ENCODE peak calls at places on chromosomes 13 and 19, in ten cellular contexts. D is adrenal gland, Y is colonic mucosa, U is Peyer's patch, Z is tibial artery, E is H1, X is hepatocyte, Q is ascending aorta, M is thoracic aorta, G is uterus. T is an unnamed sample. For H3K4me1, the result is how much of the 10 kb centered on the place peaks cover.

GRCh38 chr13:49253310-49253709 is 5.6 kb downstream of the CDADC1 start:
- DNase-seq in D (no peak), Y (no peak), U (no peak), Z (no peak), E (no peak), X (no peak), Q (no peak), M (no peak), G (no peak), T (no peak)

GRCh38 chr19:38362076-38362945 is 12.1 kb upstream of the PSMD8 start:
- DNase-seq in D (peak), Y (peak), U (peak), Z (peak), E (peak), X (peak), Q (peak), M (no peak), G (peak), T (peak)

GRCh38 chr13:111967572-111968201 is 99.3 kb upstream of the SOX1 start:
- DNase-seq in D (no peak), Y (no peak), U (no peak), Z (no peak), E (no peak), X (no peak), Q (no peak), M (no peak), G (no peak), T (no peak)

GRCh38 chr13:29496241-29496712 is 99.2 kb downstream of the SLC7A1 start:
- DNase-seq in D (no peak), Y (no peak), U (no peak), Z (no peak), E (no peak), X (no peak), Q (peak), M (no peak), G (peak), T (no peak)

GRCh38 chr13:36850790-36851438 is 31.9 kb downstream of the RFXAP start:
- DNase-seq in D (no peak), Y (peak), U (no peak), Z (no peak), E (peak), X (no peak), Q (no peak), M (no peak), G (no peak), T (no peak)

GRCh38 chr13:91381371-91381770 is 17.1 kb upstream of the GPC5 start:
- DNase-seq in D (no peak), Y (no peak), U (no peak), Z (no peak), E (no peak), X (peak), Q (no peak), M (no peak), G (no peak), T (no peak)

GRCh38 chr13:71798723-71799122 is 68.3 kb downstream of the DACH1 start:
- DNase-seq in D (no peak), Y (no peak), U (no peak), Z (no peak), E (no peak), X (no peak), Q (no peak), M (no peak), G (no peak), T (no peak)

GRCh38 chr13:34065915-34066314 is 248.0 kb downstream of the RFC3 start:
- DNase-seq in D (no peak), Y (no peak), U (no peak), Z (no peak), E (no peak), X (peak), Q (no peak), M (no peak), G (no peak), T (no peak)

GRCh38 chr13:109647699-109648098 is 138.7 kb downstream of the IRS2 start:
- DNase-seq in D (no peak), Y (no peak), U (no peak), Z (no peak), E (no peak), X (no peak), Q (no peak), M (no peak), G (no peak), T (no peak)

GRCh38 chr13:114143806-114144605 is 11.6 kb upstream of the RASA3 start:
- DNase-seq in D (no peak), Y (no peak), U (peak), Z (no peak), E (peak), X (peak), Q (no peak), M (no peak), G (no peak), T (peak)

GRCh38 chr19:6529937-6530384 is 865 bp upstream of the TNFSF9 start:
- DNase-seq in D (no peak), Y (no peak), U (no peak), Z (no peak), E (no peak), X (no peak), Q (no peak), M (no peak), G (no peak), T (no peak)
- H3K4me3 ChIP-seq in D (no peak), Y (peak), U (peak), Z (peak), E (no peak), X (peak), Q (peak), M (peak), G (no peak), T (no peak)

GRCh38 chr13:74077847-74078246 is 56.4 kb downstream of the KLF12 start:
- DNase-seq in D (no peak), Y (no peak), U (no peak), Z (no peak), E (no peak), X (no peak), Q (no peak), M (no peak), G (no peak), T (no peak)

GRCh38 chr13:74077375-74077774 is 56.8 kb downstream of the KLF12 start:
- DNase-seq in D (no peak), Y (no peak), U (no peak), Z (no peak), E (no peak), X (no peak), Q (no peak), M (no peak), G (no peak), T (no peak)

GRCh38 chr13:74084375-74084902 is 49.8 kb downstream of the KLF12 start:
- DNase-seq in D (no peak), Y (no peak), U (no peak), Z (no peak), E (no peak), X (no peak), Q (no peak), M (no peak), G (no peak), T (no peak)

GRCh38 chr13:74082741-74083160 is 51.5 kb downstream of the KLF12 start:
- DNase-seq in D (no peak), Y (no peak), U (no peak), Z (no peak), E (no peak), X (peak), Q (no peak), M (no peak), G (no peak), T (no peak)

DNA sequence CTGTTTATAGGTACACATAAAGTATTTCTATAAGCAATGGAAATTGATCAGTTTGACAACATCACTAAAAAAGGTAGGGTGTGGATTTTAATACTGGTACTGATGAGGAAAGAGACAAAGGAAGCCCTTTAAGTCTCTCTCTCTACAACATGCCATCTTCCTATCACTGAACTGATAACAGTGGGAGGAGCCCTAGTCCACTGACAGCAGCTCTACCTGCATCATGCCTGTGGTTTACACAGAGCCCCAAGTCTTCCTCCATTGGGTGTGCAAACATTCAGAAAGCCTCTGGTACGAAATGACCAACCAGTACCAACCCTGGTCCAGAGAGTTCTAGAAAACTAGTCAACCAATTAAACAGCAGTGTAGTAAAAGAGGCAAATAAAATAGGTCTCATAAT is 53.4 kb downstream of the KLF12 start:
- DNase-seq in D (no peak), Y (no peak), U (no peak), Z (no peak), E (no peak), X (no peak), Q (no peak), M (no peak), G (no peak), T (no peak)
- H3K4me1 ChIP-seq in D (under half), Y (under half), U (under half), Z (under half), E (under half), X (under half), Q (under half), M (under half), G (under half), T (under half)

GRCh38 chr19:19032420-19033175 is 719 bp downstream of the SUGP2 start:
- DNase-seq in D (peak), Y (peak), U (no peak), Z (peak), E (peak), X (peak), Q (peak), M (peak), G (peak), T (peak)
- TF ChIP-seq CTCF in D (no peak), Y (no peak), U (no peak), Z (no peak), E (no peak), X (no peak), Q (no peak), M (no peak), G (no peak), T (no peak)

GRCh38 chr19:50215820-50216219 is 12.4 kb downstream of the MYH14 start:
- DNase-seq in D (no peak), Y (no peak), U (no peak), Z (no peak), E (no peak), X (no peak), Q (no peak), M (no peak), G (no peak), T (no peak)
- H3K4me3 ChIP-seq in D (no peak), Y (no peak), U (no peak), Z (no peak), E (no peak), X (no peak), Q (no peak), M (no peak), G (no peak), T (no peak)

GRCh38 chr13:46622013-46622917 is 69.3 kb downstream of the LRCH1 start:
- DNase-seq in D (no peak), Y (no peak), U (no peak), Z (no peak), E (no peak), X (no peak), Q (no peak), M (no peak), G (no peak), T (no peak)

GRCh38 chr13:46617885-46618284 is 64.9 kb downstream of the LRCH1 start:
- DNase-seq in D (no peak), Y (no peak), U (no peak), Z (no peak), E (no peak), X (no peak), Q (no peak), M (no peak), G (no peak), T (no peak)

GRCh38 chr13:46621133-46621532 is 68.2 kb downstream of the LRCH1 start:
- DNase-seq in D (no peak), Y (no peak), U (no peak), Z (no peak), E (no peak), X (no peak), Q (no peak), M (no peak), G (no peak), T (no peak)

GRCh38 chr13:46617382-46617781 is 64.4 kb downstream of the LRCH1 start:
- DNase-seq in D (no peak), Y (no peak), U (no peak), Z (no peak), E (no peak), X (no peak), Q (no peak), M (no peak), G (peak), T (no peak)

DNA sequence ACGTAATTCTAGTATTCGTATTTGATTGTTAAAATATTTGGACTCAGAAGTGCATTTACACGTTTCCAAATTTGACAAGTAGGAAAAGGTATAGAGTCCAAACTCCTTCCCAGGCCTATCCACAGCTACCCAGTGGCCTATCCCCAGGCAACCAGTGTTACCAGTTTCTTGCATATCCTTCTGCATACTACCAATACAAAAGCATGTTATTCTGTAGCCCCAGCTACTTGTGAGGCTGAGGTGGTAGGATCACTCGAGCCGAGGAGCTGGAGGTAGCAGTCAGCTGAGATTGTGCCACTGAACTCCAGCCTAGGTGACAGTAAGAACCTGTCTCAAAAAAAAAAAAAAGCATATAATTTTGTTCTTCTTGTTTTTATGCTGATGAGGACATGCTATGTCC is 67.1 kb downstream of the LRCH1 start:
- DNase-seq in D (no peak), Y (no peak), U (no peak), Z (no peak), E (no peak), X (no peak), Q (no peak), M (no peak), G (no peak), T (no peak)
- H3K4me1 ChIP-seq in D (under half), Y (under half), U (under half), Z (half or more), E (under half), X (half or more), Q (under half), M (half or more), G (under half), T (under half)

GRCh38 chr19:57191141-57192063 is at the start of gene ZNF264:
- DNase-seq in D (peak), Y (peak), U (peak), Z (peak), E (peak), X (peak), Q (peak), M (peak), G (peak), T (peak)
- TF ChIP-seq CTCF in D (no peak), Y (no peak), U (no peak), Z (no peak), E (no peak), X (peak), Q (no peak), M (no peak), G (no peak), T (no peak)

DNA sequence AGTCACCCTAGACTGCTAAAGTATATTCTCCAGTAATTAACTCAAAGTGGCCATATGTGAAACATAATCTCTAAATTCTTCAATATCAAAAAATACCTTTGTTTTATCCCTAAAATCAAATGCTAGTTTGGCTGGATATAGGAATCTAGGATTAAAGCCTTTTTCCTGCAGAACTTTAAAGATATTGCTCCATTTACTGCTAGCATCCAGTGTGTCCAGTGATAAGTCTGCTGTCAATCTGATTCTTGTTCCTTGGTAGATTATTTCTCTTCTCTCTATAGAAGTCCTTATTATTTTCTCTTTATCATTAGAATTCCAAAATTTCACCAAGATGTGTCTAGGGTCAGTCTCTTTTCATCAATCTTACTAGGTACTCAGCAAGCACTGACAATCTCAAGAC is 384.6 kb downstream of the FGF14 start:
- DNase-seq in D (no peak), Y (no peak), U (no peak), Z (no peak), E (no peak), X (no peak), Q (no peak), M (no peak), G (no peak), T (no peak)
- H3K4me3 ChIP-seq in D (no peak), Y (no peak), U (no peak), Z (no peak), E (no peak), X (no peak), Q (no peak), M (no peak), G (no peak), T (no peak)

GRCh38 chr19:18945297-18945696 is 4.3 kb upstream of the HOMER3 start:
- DNase-seq in D (no peak), Y (no peak), U (no peak), Z (no peak), E (no peak), X (no peak), Q (no peak), M (no peak), G (no peak), T (no peak)

GRCh38 chr19:18946918-18947317 is 5.9 kb upstream of the HOMER3 start:
- DNase-seq in D (no peak), Y (no peak), U (no peak), Z (no peak), E (no peak), X (no peak), Q (no peak), M (no peak), G (no peak), T (no peak)

GRCh38 chr19:18948976-18949356 is 7.9 kb upstream of the HOMER3 start:
- DNase-seq in D (no peak), Y (no peak), U (no peak), Z (no peak), E (no peak), X (no peak), Q (no peak), M (no peak), G (no peak), T (no peak)

GRCh38 chr19:18948075-18948975 is 7.3 kb upstream of the HOMER3 start:
- DNase-seq in D (no peak), Y (no peak), U (no peak), Z (no peak), E (no peak), X (no peak), Q (no peak), M (no peak), G (no peak), T (no peak)

DNA sequence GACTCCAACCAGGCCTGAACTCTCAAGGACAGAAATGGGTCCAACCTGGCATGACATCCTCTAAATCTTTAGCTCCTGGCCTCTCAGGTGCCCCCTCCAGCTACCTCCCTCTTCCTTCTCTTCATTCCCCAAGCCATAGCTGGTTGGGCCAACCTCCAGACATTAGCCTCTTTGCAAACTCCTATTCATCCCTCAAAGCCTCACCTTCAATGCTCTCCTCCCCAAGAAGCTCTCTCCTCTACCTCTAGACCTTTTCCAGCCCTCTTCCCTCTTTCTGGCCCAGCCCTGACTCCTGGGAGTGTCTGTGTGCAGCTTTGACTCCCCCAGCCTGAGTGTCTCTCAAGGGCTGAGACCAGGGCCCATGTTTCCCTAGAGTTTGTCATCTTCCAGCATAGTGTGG is 5.3 kb upstream of the HOMER3 start:
- DNase-seq in D (no peak), Y (no peak), U (no peak), Z (no peak), E (no peak), X (no peak), Q (no peak), M (no peak), G (no peak), T (no peak)
- H3K4me1 ChIP-seq in D (under half), Y (under half), U (under half), Z (under half), E (under half), X (under half), Q (under half), M (under half), G (under half), T (under half)